ENCODE peak calls at places on chromosomes 7 and 10, in nine cellular contexts. One of them, this sample, is unnamed.

GRCh38 chr7:151866028-151866427 is 10.9 kb downstream of the PRKAG2 start:
- DNase-seq in choroid plexus epithelial cell: no peak
- DNase-seq in AG10803: no peak
- DNase-seq in fibroblast of pulmonary artery: no peak
- DNase-seq in A549: no peak
- DNase-seq in MM.1S: no peak
- DNase-seq in ascending aorta: no peak
- DNase-seq in testis: no peak
- DNase-seq in AG09309: no peak
- DNase-seq in this sample: no peak

GRCh38 chr10:71396084-71396713 is 521 bp upstream of the CDH23 start:
- DNase-seq in choroid plexus epithelial cell: peak; percentile 49
- DNase-seq in AG10803: no peak
- DNase-seq in fibroblast of pulmonary artery: peak; percentile 3
- DNase-seq in A549: peak; percentile 76
- DNase-seq in MM.1S: no peak
- DNase-seq in ascending aorta: no peak
- DNase-seq in testis: peak; percentile 86
- DNase-seq in AG09309: no peak
- DNase-seq in this sample: peak; percentile 31

GRCh38 chr7:1694981-1695511 is 25.0 kb downstream of the ELFN1 start:
- DNase-seq in choroid plexus epithelial cell: no peak
- DNase-seq in AG10803: no peak
- DNase-seq in fibroblast of pulmonary artery: no peak
- DNase-seq in A549: no peak
- DNase-seq in MM.1S: no peak
- DNase-seq in ascending aorta: peak; percentile 6
- DNase-seq in testis: peak; percentile 9
- DNase-seq in AG09309: no peak
- DNase-seq in this sample: no peak

GRCh38 chr10:34290412-34291082 is 524.5 kb downstream of the PARD3 start:
- DNase-seq in choroid plexus epithelial cell: peak; percentile 88
- DNase-seq in AG10803: peak; percentile 96
- DNase-seq in fibroblast of pulmonary artery: peak; percentile 89
- DNase-seq in A549: no peak
- DNase-seq in MM.1S: no peak
- DNase-seq in ascending aorta: no peak
- DNase-seq in testis: no peak
- DNase-seq in AG09309: no peak
- DNase-seq in this sample: no peak

GRCh38 chr7:69412331-69413146 is 185.7 kb upstream of the AUTS2 start:
- DNase-seq in choroid plexus epithelial cell: peak; percentile 10
- DNase-seq in AG10803: peak; percentile 80
- DNase-seq in fibroblast of pulmonary artery: peak; percentile 1
- DNase-seq in A549: peak; percentile 89
- DNase-seq in MM.1S: no peak
- DNase-seq in ascending aorta: peak; percentile 17
- DNase-seq in testis: peak; percentile 28
- DNase-seq in AG09309: no peak
- DNase-seq in this sample: peak; percentile 78

GRCh38 chr10:117214401-117214800 is 17.1 kb downstream of the KCNK18 start:
- DNase-seq in choroid plexus epithelial cell: peak; percentile 52
- DNase-seq in AG10803: peak; percentile 6
- DNase-seq in fibroblast of pulmonary artery: no peak
- DNase-seq in A549: peak; percentile 44
- DNase-seq in MM.1S: no peak
- DNase-seq in ascending aorta: no peak
- DNase-seq in testis: no peak
- DNase-seq in AG09309: no peak
- DNase-seq in this sample: no peak

GRCh38 chr10:124875596-124875995 is 66.3 kb upstream of the ZRANB1 start:
- DNase-seq in choroid plexus epithelial cell: peak; percentile 74
- DNase-seq in AG10803: peak; percentile 37
- DNase-seq in fibroblast of pulmonary artery: peak; percentile 42
- DNase-seq in A549: peak; percentile 39
- DNase-seq in MM.1S: no peak
- DNase-seq in ascending aorta: no peak
- DNase-seq in testis: no peak
- DNase-seq in AG09309: peak; percentile 17
- DNase-seq in this sample: no peak

GRCh38 chr10:129641982-129642381 is 174.9 kb downstream of the MGMT start:
- DNase-seq in choroid plexus epithelial cell: no peak
- DNase-seq in AG10803: no peak
- DNase-seq in fibroblast of pulmonary artery: no peak
- DNase-seq in A549: no peak
- DNase-seq in MM.1S: no peak
- DNase-seq in ascending aorta: no peak
- DNase-seq in testis: no peak
- DNase-seq in AG09309: no peak
- DNase-seq in this sample: no peak

GRCh38 chr7:104978460-104978859 is 35.5 kb upstream of the KMT2E start:
- DNase-seq in choroid plexus epithelial cell: no peak
- DNase-seq in AG10803: peak; percentile 43
- DNase-seq in fibroblast of pulmonary artery: peak; percentile 55
- DNase-seq in A549: no peak
- DNase-seq in MM.1S: no peak
- DNase-seq in ascending aorta: no peak
- DNase-seq in testis: peak; percentile 66
- DNase-seq in AG09309: no peak
- DNase-seq in this sample: no peak

GRCh38 chr7:23020742-23021401 is 6.9 kb upstream of the HYCC1 start:
- DNase-seq in choroid plexus epithelial cell: peak; percentile 71
- DNase-seq in AG10803: peak; percentile 95
- DNase-seq in fibroblast of pulmonary artery: peak; percentile 84
- DNase-seq in A549: peak; percentile 7
- DNase-seq in MM.1S: no peak
- DNase-seq in ascending aorta: no peak
- DNase-seq in testis: no peak
- DNase-seq in AG09309: peak; percentile 71
- DNase-seq in this sample: no peak

GRCh38 chr10:59465089-59465488 is 102.7 kb upstream of the FAM13C start:
- DNase-seq in choroid plexus epithelial cell: peak; percentile 45
- DNase-seq in AG10803: peak; percentile 62
- DNase-seq in fibroblast of pulmonary artery: peak; percentile 64
- DNase-seq in A549: peak; percentile 2
- DNase-seq in MM.1S: no peak
- DNase-seq in ascending aorta: no peak
- DNase-seq in testis: peak; percentile 34
- DNase-seq in AG09309: peak; percentile 4
- DNase-seq in this sample: peak; percentile 3

GRCh38 chr10:85060944-85061343 is 732.6 kb downstream of the CCSER2 start:
- DNase-seq in choroid plexus epithelial cell: no peak
- DNase-seq in AG10803: no peak
- DNase-seq in fibroblast of pulmonary artery: no peak
- DNase-seq in A549: no peak
- DNase-seq in MM.1S: no peak
- DNase-seq in ascending aorta: no peak
- DNase-seq in testis: no peak
- DNase-seq in AG09309: no peak
- DNase-seq in this sample: no peak

GRCh38 chr10:71349401-71349800 is 30.3 kb downstream of the SLC29A3 start:
- DNase-seq in choroid plexus epithelial cell: no peak
- DNase-seq in AG10803: no peak
- DNase-seq in fibroblast of pulmonary artery: no peak
- DNase-seq in A549: peak; percentile 20
- DNase-seq in MM.1S: no peak
- DNase-seq in ascending aorta: no peak
- DNase-seq in testis: no peak
- DNase-seq in AG09309: no peak
- DNase-seq in this sample: no peak

GRCh38 chr7:28417321-28417940 is 5.1 kb downstream of the CREB5 start:
- DNase-seq in choroid plexus epithelial cell: no peak
- DNase-seq in AG10803: no peak
- DNase-seq in fibroblast of pulmonary artery: no peak
- DNase-seq in A549: no peak
- DNase-seq in MM.1S: no peak
- DNase-seq in ascending aorta: no peak
- DNase-seq in testis: no peak
- DNase-seq in AG09309: no peak
- DNase-seq in this sample: no peak

GRCh38 chr10:87864497-87865059 is 1.2 kb downstream of the PTEN start:
- DNase-seq in choroid plexus epithelial cell: no peak
- DNase-seq in AG10803: no peak
- DNase-seq in fibroblast of pulmonary artery: no peak
- DNase-seq in A549: no peak
- DNase-seq in MM.1S: no peak
- DNase-seq in ascending aorta: no peak
- DNase-seq in testis: no peak
- DNase-seq in AG09309: no peak
- DNase-seq in this sample: peak; percentile 42

GRCh38 chr7:137930616-137931015 is 71.3 kb downstream of the CREB3L2 start:
- DNase-seq in choroid plexus epithelial cell: peak; percentile 88
- DNase-seq in AG10803: peak; percentile 80
- DNase-seq in fibroblast of pulmonary artery: peak; percentile 90
- DNase-seq in A549: peak; percentile 50
- DNase-seq in MM.1S: no peak
- DNase-seq in ascending aorta: no peak
- DNase-seq in testis: no peak
- DNase-seq in AG09309: peak; percentile 67
- DNase-seq in this sample: no peak

GRCh38 chr7:133300811-133301210 is 47.9 kb downstream of the EXOC4 start:
- DNase-seq in choroid plexus epithelial cell: peak; percentile 40
- DNase-seq in AG10803: no peak
- DNase-seq in fibroblast of pulmonary artery: peak; percentile 26
- DNase-seq in A549: no peak
- DNase-seq in MM.1S: no peak
- DNase-seq in ascending aorta: no peak
- DNase-seq in testis: no peak
- DNase-seq in AG09309: no peak
- DNase-seq in this sample: no peak
- TF ChIP-seq CTCF in choroid plexus epithelial cell: no peak
- TF ChIP-seq CTCF in AG10803: no peak
- TF ChIP-seq CTCF in fibroblast of pulmonary artery: no peak
- TF ChIP-seq CTCF in A549: no peak
- TF ChIP-seq CTCF in MM.1S: no peak
- TF ChIP-seq CTCF in ascending aorta: no peak
- TF ChIP-seq CTCF in testis: no peak
- TF ChIP-seq CTCF in AG09309: no peak
- TF ChIP-seq CTCF in this sample: no peak

GRCh38 chr10:48365668-48366067 is 59.2 kb downstream of the MAPK8 start:
- DNase-seq in choroid plexus epithelial cell: no peak
- DNase-seq in AG10803: no peak
- DNase-seq in fibroblast of pulmonary artery: no peak
- DNase-seq in A549: no peak
- DNase-seq in MM.1S: no peak
- DNase-seq in ascending aorta: no peak
- DNase-seq in testis: no peak
- DNase-seq in AG09309: no peak
- DNase-seq in this sample: no peak

GRCh38 chr10:48366261-48366660 is 59.8 kb downstream of the MAPK8 start:
- DNase-seq in choroid plexus epithelial cell: peak; percentile 50
- DNase-seq in AG10803: no peak
- DNase-seq in fibroblast of pulmonary artery: peak; percentile 56
- DNase-seq in A549: peak; percentile 41
- DNase-seq in MM.1S: no peak
- DNase-seq in ascending aorta: no peak
- DNase-seq in testis: no peak
- DNase-seq in AG09309: no peak
- DNase-seq in this sample: no peak

GRCh38 chr10:48361201-48361600 is 54.7 kb downstream of the MAPK8 start:
- DNase-seq in choroid plexus epithelial cell: no peak
- DNase-seq in AG10803: no peak
- DNase-seq in fibroblast of pulmonary artery: no peak
- DNase-seq in A549: no peak
- DNase-seq in MM.1S: no peak
- DNase-seq in ascending aorta: no peak
- DNase-seq in testis: no peak
- DNase-seq in AG09309: no peak
- DNase-seq in this sample: no peak

GRCh38 chr10:48364659-48365405 is 58.4 kb downstream of the MAPK8 start:
- DNase-seq in choroid plexus epithelial cell: peak; percentile 86
- DNase-seq in AG10803: peak; percentile 60
- DNase-seq in fibroblast of pulmonary artery: peak; percentile 92
- DNase-seq in A549: peak; percentile 53
- DNase-seq in MM.1S: no peak
- DNase-seq in ascending aorta: no peak
- DNase-seq in testis: no peak
- DNase-seq in AG09309: no peak
- DNase-seq in this sample: no peak

GRCh38 chr10:48363617-48364355 is 57.3 kb downstream of the MAPK8 start:
- DNase-seq in choroid plexus epithelial cell: peak; percentile 90
- DNase-seq in AG10803: peak; percentile 76
- DNase-seq in fibroblast of pulmonary artery: peak; percentile 89
- DNase-seq in A549: peak; percentile 80
- DNase-seq in MM.1S: peak; percentile 77
- DNase-seq in ascending aorta: no peak
- DNase-seq in testis: peak; percentile 54
- DNase-seq in AG09309: peak; percentile 39
- DNase-seq in this sample: peak; percentile 74
- H3K4me3 ChIP-seq in choroid plexus epithelial cell: no peak overlapping the region
- H3K4me3 ChIP-seq in AG10803: no peak overlapping the region
- H3K4me3 ChIP-seq in fibroblast of pulmonary artery: no peak overlapping the region
- H3K4me3 ChIP-seq in A549: no peak overlapping the region
- H3K4me3 ChIP-seq in MM.1S: no peak overlapping the region
- H3K4me3 ChIP-seq in ascending aorta: no peak overlapping the region
- H3K4me3 ChIP-seq in testis: no peak overlapping the region
- H3K4me3 ChIP-seq in AG09309: no peak overlapping the region
- H3K4me3 ChIP-seq in this sample: no peak overlapping the region

DNA sequence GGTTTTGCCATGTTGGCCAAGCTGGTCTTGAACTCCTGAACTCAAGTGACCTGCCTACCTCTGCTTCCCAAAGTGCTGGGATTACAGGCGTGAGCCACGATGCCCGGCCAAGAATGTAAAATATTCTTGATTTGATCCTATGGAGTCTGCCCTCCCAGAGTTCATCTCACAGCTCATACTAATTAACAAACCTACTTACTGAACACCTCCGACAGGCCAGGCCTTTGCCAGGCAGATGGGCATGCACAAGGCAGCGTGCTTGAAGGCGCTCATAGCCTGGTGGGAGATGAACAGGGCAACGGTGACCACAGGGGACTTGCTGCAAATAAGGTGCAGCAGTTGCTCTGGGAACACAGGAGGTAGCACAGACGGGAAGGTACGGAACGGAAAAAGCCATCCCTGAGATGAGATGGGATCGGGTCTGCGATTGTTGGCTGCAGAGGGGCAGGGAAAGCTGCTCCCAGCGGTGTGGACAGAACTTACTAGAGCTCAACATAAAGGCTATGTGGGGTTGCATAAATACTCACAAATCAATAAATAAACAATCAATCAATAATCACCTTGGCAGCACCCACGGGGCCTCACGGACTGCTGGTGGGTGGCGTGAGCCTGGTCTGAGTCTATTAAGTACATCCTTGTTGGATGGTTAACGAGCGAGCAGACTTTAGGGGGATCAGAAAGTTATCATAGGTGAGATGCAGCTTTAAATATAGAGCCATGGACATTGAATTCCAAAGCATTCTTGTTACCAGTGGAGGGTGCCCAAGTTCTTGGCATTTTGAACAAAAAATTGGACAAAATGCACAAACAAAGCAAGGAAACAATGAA is 4.7 kb downstream of the ACBD7 start:
- DNase-seq in choroid plexus epithelial cell: no peak
- DNase-seq in AG10803: no peak
- DNase-seq in fibroblast of pulmonary artery: no peak
- DNase-seq in A549: no peak
- DNase-seq in MM.1S: no peak
- DNase-seq in ascending aorta: no peak
- DNase-seq in testis: no peak
- DNase-seq in AG09309: no peak
- DNase-seq in this sample: no peak
- TF ChIP-seq CTCF in choroid plexus epithelial cell: peak; percentile 8
- TF ChIP-seq CTCF in AG10803: peak; percentile 31
- TF ChIP-seq CTCF in fibroblast of pulmonary artery: peak; percentile 14
- TF ChIP-seq CTCF in A549: no peak
- TF ChIP-seq CTCF in MM.1S: no peak
- TF ChIP-seq CTCF in ascending aorta: no peak
- TF ChIP-seq CTCF in testis: no peak
- TF ChIP-seq CTCF in AG09309: peak; percentile 25
- TF ChIP-seq CTCF in this sample: no peak

GRCh38 chr10:43735907-43736306 is 87.2 kb upstream of the ZNF32 start:
- DNase-seq in choroid plexus epithelial cell: peak; percentile 1
- DNase-seq in AG10803: peak; percentile 16
- DNase-seq in fibroblast of pulmonary artery: no peak
- DNase-seq in A549: no peak
- DNase-seq in MM.1S: no peak
- DNase-seq in ascending aorta: no peak
- DNase-seq in testis: no peak
- DNase-seq in AG09309: no peak
- DNase-seq in this sample: no peak
- H3K4me3 ChIP-seq in choroid plexus epithelial cell: no peak overlapping the region
- H3K4me3 ChIP-seq in AG10803: no peak overlapping the region
- H3K4me3 ChIP-seq in fibroblast of pulmonary artery: no peak overlapping the region
- H3K4me3 ChIP-seq in A549: no peak overlapping the region
- H3K4me3 ChIP-seq in MM.1S: no peak overlapping the region
- H3K4me3 ChIP-seq in ascending aorta: no peak overlapping the region
- H3K4me3 ChIP-seq in testis: no peak overlapping the region
- H3K4me3 ChIP-seq in AG09309: no peak overlapping the region
- H3K4me3 ChIP-seq in this sample: no peak overlapping the region